ENCODE peak calls at places on chromosome 6, in five cellular contexts. B is breast epithelium, N is H9, W is HFF-Myc, R is mesothelial cell of epicardium. U is an unnamed sample.

GRCh38 chr6:164283574-164283973 is 869.1 kb downstream of the QKI start:
- DNase-seq in B (no peak), N (no peak), W (no peak), R (no peak), U (no peak)

GRCh38 chr6:84785676-84786075 is 21.3 kb upstream of the TBX18 start:
- DNase-seq in B (no peak), N (no peak), W (no peak), R (no peak), U (no peak)

GRCh38 chr6:157941101-157941863 is 40.4 kb upstream of the SYNJ2 start:
- DNase-seq in B (no peak), N (no peak), W (no peak), R (no peak), U (no peak)

GRCh38 chr6:38259736-38260135 is 380.0 kb downstream of the BTBD9 start:
- DNase-seq in B (no peak), N (no peak), W (peak), R (no peak), U (no peak)

GRCh38 chr6:14873781-14874446 is 372.0 kb upstream of the JARID2 start:
- DNase-seq in B (no peak), N (no peak), W (no peak), R (no peak), U (no peak)

GRCh38 chr6:124164363-124164762 is 360.7 kb downstream of the NKAIN2 start:
- DNase-seq in B (no peak), N (no peak), W (no peak), R (no peak), U (no peak)

GRCh38 chr6:140441256-140441655 is 1066.8 kb upstream of the CITED2 start:
- DNase-seq in B (no peak), N (peak), W (no peak), R (peak), U (peak)

GRCh38 chr6:135505648-135506047 is 8.1 kb upstream of the AHI1 start:
- DNase-seq in B (no peak), N (no peak), W (no peak), R (no peak), U (no peak)

GRCh38 chr6:14977747-14978382 is 268.0 kb upstream of the JARID2 start:
- DNase-seq in B (no peak), N (no peak), W (no peak), R (no peak), U (no peak)

GRCh38 chr6:133055527-133055966 is 185.6 kb upstream of the EYA4 start:
- DNase-seq in B (no peak), N (peak), W (no peak), R (no peak), U (no peak)

GRCh38 chr6:117375446-117375845 is 50.3 kb downstream of the ROS1 start:
- DNase-seq in B (no peak), N (no peak), W (no peak), R (no peak), U (no peak)

GRCh38 chr6:147625946-147626345 is 117.5 kb downstream of the SAMD5 start:
- DNase-seq in B (no peak), N (no peak), W (no peak), R (no peak), U (no peak)
- TF ChIP-seq CTCF in B (no peak), N (no peak), W (no peak), R (no peak), U (no peak)

DNA sequence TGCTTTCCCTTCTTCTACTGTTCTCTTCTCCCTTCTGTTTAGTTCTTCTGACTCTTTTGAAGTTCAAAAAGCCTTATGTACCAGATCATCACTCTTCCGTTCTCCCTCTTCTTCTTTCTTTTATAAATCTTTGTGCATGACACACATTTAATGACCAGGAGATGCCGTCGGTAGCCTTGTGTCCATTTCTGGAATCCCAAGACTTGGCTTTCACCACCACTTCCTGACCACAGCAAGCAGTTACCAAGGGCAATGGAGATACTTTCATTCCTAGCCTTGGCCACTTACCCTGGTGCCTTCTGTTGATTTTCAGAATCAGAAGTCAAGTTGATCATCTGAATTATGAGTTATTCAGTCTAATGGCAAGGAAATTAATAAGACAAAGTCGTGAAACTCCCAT is 268.5 kb upstream of the QKI start:
- DNase-seq in B (no peak), N (no peak), W (no peak), R (no peak), U (no peak)
- TF ChIP-seq CTCF in B (no peak), N (no peak), W (no peak), R (no peak), U (no peak)

DNA sequence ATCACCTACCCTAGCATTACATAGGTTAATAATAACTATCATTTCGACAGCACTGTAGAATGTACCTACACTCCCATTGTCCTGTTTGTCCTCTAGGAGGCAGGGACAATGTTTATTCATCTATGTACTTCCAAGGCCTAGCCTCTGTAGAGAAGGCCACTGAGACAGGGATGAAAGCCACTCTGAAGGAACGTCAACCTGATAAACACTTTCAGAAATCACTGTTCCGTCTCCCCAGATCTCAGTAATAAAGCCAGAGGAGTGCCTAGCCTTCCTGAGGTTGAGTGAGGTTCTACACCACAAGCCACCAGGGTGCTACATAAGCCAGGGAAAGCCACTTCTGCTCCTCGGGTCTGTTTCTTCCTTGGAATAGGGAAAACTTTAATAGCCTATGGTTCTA is 44.8 kb downstream of the POPDC3 start:
- DNase-seq in B (no peak), N (no peak), W (no peak), R (no peak), U (no peak)
- TF ChIP-seq CTCF in B (no peak), N (peak), W (no peak), R (no peak), U (no peak)

GRCh38 chr6:30617565-30618269 is at the start of gene MRPS18B:
- DNase-seq in B (peak), N (peak), W (peak), R (peak), U (peak)
- TF ChIP-seq CTCF in B (no peak), N (no peak), W (no peak), R (no peak), U (no peak)

DNA sequence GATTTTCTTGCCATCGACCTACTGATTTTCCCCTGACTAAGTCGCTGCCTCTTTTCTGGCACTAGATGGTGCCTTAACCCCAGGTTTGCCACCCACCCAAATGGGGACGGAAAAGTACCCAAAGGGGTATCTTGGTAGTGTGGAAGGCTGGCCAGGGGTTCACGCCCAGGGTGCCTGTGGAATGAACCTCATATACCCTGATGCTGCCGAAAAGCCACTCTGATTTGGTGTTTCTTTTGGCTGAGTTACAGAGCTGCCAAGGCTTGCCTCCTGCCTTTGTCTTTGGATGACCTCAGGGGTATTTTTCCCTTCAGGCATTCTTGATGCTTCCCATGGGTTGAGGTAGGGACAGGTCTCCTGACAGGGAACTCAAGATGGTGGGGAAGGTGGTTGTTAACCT is 78.1 kb downstream of the MAP3K7 start:
- DNase-seq in B (no peak), N (peak), W (no peak), R (no peak), U (no peak)
- TF ChIP-seq CTCF in B (no peak), N (peak), W (no peak), R (no peak), U (no peak)

DNA sequence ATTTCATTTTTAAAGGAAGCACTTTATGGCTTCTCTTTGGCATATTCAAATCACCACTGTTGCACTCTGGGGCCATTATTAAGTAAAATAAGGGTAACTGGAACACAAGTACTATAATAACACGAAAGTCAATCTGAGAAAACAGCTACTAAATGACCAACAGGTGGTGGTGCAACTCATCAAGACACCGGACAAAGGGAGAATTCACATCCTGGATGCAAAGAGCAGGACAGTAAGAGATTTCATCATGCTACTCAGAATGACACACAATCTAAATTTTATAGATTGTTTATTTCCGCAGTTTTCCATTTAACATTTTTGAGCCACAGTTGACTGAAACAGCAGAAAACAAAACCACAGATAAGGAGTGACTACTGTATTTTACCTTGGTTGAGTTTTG is 27.6 kb upstream of the LY86 start:
- DNase-seq in B (no peak), N (no peak), W (no peak), R (no peak), U (no peak)
- TF ChIP-seq CTCF in B (no peak), N (no peak), W (no peak), R (no peak), U (no peak)

DNA sequence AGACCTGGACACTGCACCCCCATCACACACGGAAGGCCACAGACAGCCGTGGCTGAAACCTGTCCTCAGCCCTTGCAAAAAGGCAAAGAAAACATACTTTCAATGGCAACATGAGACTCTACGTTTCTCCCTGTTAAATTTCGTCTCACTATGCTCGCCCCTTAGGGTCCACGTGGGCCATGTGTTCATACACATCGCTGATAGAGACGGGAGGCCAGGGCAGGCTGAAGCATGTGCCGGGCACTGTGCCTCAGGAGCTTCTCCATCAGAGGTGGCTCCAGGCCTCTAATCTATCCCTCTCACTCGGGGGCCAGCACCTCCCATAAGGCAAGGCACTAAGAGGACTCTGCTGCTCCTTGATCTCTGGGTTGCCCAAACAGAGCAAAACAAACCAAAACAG is 17.5 kb downstream of the PXDC1 start:
- DNase-seq in B (no peak), N (no peak), W (no peak), R (no peak), U (no peak)
- TF ChIP-seq CTCF in B (no peak), N (no peak), W (no peak), R (no peak), U (no peak)

U was measured in omental fat pad.